ENCODE peak calls at places on chromosome 16, in nine cellular contexts. One of them, this sample, is unnamed.

GRCh38 chr16:66058181-66058580 is 308.3 kb upstream of the CDH5 start:
- DNase-seq in NCI-H774: no peak
- DNase-seq in stromal cell of bone marrow: peak; percentile 57
- DNase-seq in globus pallidus: no peak
- DNase-seq in CD4-positive, alpha-beta T cell: no peak
- DNase-seq in progenitor cell of endocrine pancreas: no peak
- DNase-seq in ELR: no peak
- DNase-seq in WTC11: no peak
- DNase-seq in H54: no peak
- DNase-seq in this sample: no peak

GRCh38 chr16:8832383-8833100 is 34.9 kb downstream of the PMM2 start:
- DNase-seq in WTC11: no peak
- DNase-seq in globus pallidus: no peak
- DNase-seq in progenitor cell of endocrine pancreas: no peak
- DNase-seq in CD4-positive, alpha-beta T cell: no peak
- DNase-seq in H54: no peak
- DNase-seq in stromal cell of bone marrow: no peak
- DNase-seq in ELR: no peak
- DNase-seq in NCI-H774: no peak
- DNase-seq in this sample: no peak

GRCh38 chr16:67579686-67580085 is 17.4 kb downstream of the CTCF start:
- DNase-seq in NCI-H774: no peak
- DNase-seq in stromal cell of bone marrow: no peak
- DNase-seq in globus pallidus: no peak
- DNase-seq in ELR: no peak
- DNase-seq in CD4-positive, alpha-beta T cell: no peak
- DNase-seq in H54: no peak
- DNase-seq in WTC11: no peak
- DNase-seq in progenitor cell of endocrine pancreas: no peak
- DNase-seq in this sample: no peak

GRCh38 chr16:67429799-67430503 is 970 bp upstream of the HSD11B2 start:
- DNase-seq in NCI-H774: no peak
- DNase-seq in globus pallidus: no peak
- DNase-seq in progenitor cell of endocrine pancreas: no peak
- DNase-seq in CD4-positive, alpha-beta T cell: no peak
- DNase-seq in ELR: no peak
- DNase-seq in H54: no peak
- DNase-seq in WTC11: no peak
- DNase-seq in stromal cell of bone marrow: no peak
- DNase-seq in this sample: no peak

GRCh38 chr16:80105160-80105559 is 435.6 kb upstream of the DYNLRB2 start:
- DNase-seq in H54: no peak
- DNase-seq in ELR: peak; percentile 60
- DNase-seq in WTC11: no peak
- DNase-seq in stromal cell of bone marrow: peak; percentile 41
- DNase-seq in CD4-positive, alpha-beta T cell: no peak
- DNase-seq in globus pallidus: no peak
- DNase-seq in progenitor cell of endocrine pancreas: no peak
- DNase-seq in NCI-H774: no peak
- DNase-seq in this sample: no peak

GRCh38 chr16:73049051-73049910 is 1.4 kb upstream of the ZFHX3 start:
- DNase-seq in NCI-H774: no peak
- DNase-seq in progenitor cell of endocrine pancreas: no peak
- DNase-seq in CD4-positive, alpha-beta T cell: no peak
- DNase-seq in ELR: peak; percentile 15
- DNase-seq in H54: no peak
- DNase-seq in stromal cell of bone marrow: no peak
- DNase-seq in globus pallidus: no peak
- DNase-seq in WTC11: no peak
- DNase-seq in this sample: no peak

GRCh38 chr16:81224836-81225235 is 13.7 kb upstream of the BCO1 start:
- DNase-seq in stromal cell of bone marrow: no peak
- DNase-seq in CD4-positive, alpha-beta T cell: no peak
- DNase-seq in WTC11: no peak
- DNase-seq in H54: no peak
- DNase-seq in progenitor cell of endocrine pancreas: no peak
- DNase-seq in NCI-H774: no peak
- DNase-seq in ELR: no peak
- DNase-seq in globus pallidus: no peak
- DNase-seq in this sample: no peak

GRCh38 chr16:12450381-12450780 is 353.3 kb downstream of the CPPED1 start:
- DNase-seq in stromal cell of bone marrow: no peak
- DNase-seq in WTC11: no peak
- DNase-seq in H54: no peak
- DNase-seq in progenitor cell of endocrine pancreas: no peak
- DNase-seq in ELR: no peak
- DNase-seq in globus pallidus: no peak
- DNase-seq in CD4-positive, alpha-beta T cell: no peak
- DNase-seq in NCI-H774: no peak
- DNase-seq in this sample: no peak

GRCh38 chr16:69823831-69824563 is 61.9 kb downstream of the WWP2 start:
- DNase-seq in WTC11: no peak
- DNase-seq in globus pallidus: no peak
- DNase-seq in NCI-H774: no peak
- DNase-seq in CD4-positive, alpha-beta T cell: no peak
- DNase-seq in stromal cell of bone marrow: no peak
- DNase-seq in ELR: no peak
- DNase-seq in H54: no peak
- DNase-seq in progenitor cell of endocrine pancreas: no peak
- DNase-seq in this sample: no peak

GRCh38 chr16:81620029-81620428 is 159.1 kb upstream of the PLCG2 start:
- DNase-seq in stromal cell of bone marrow: no peak
- DNase-seq in NCI-H774: no peak
- DNase-seq in WTC11: no peak
- DNase-seq in progenitor cell of endocrine pancreas: no peak
- DNase-seq in H54: no peak
- DNase-seq in ELR: no peak
- DNase-seq in CD4-positive, alpha-beta T cell: no peak
- DNase-seq in globus pallidus: no peak
- DNase-seq in this sample: no peak

GRCh38 chr16:3964686-3965290 is 84.3 kb upstream of the CREBBP start:
- DNase-seq in stromal cell of bone marrow: no peak
- DNase-seq in progenitor cell of endocrine pancreas: no peak
- DNase-seq in CD4-positive, alpha-beta T cell: no peak
- DNase-seq in globus pallidus: no peak
- DNase-seq in WTC11: no peak
- DNase-seq in ELR: no peak
- DNase-seq in NCI-H774: no peak
- DNase-seq in H54: no peak
- DNase-seq in this sample: no peak

GRCh38 chr16:72043058-72043457 is 11.2 kb upstream of the HP start:
- DNase-seq in progenitor cell of endocrine pancreas: no peak
- DNase-seq in NCI-H774: no peak
- DNase-seq in ELR: no peak
- DNase-seq in globus pallidus: no peak
- DNase-seq in WTC11: no peak
- DNase-seq in CD4-positive, alpha-beta T cell: no peak
- DNase-seq in stromal cell of bone marrow: no peak
- DNase-seq in H54: no peak
- DNase-seq in this sample: no peak

GRCh38 chr16:76879420-76879819 is 311.6 kb upstream of the MON1B start:
- DNase-seq in globus pallidus: no peak
- DNase-seq in NCI-H774: no peak
- DNase-seq in stromal cell of bone marrow: no peak
- DNase-seq in WTC11: no peak
- DNase-seq in ELR: no peak
- DNase-seq in progenitor cell of endocrine pancreas: no peak
- DNase-seq in CD4-positive, alpha-beta T cell: no peak
- DNase-seq in H54: no peak
- DNase-seq in this sample: no peak

GRCh38 chr16:68286153-68287074 is 22.1 kb downstream of the SLC7A6 start:
- DNase-seq in NCI-H774: no peak
- DNase-seq in H54: no peak
- DNase-seq in CD4-positive, alpha-beta T cell: no peak
- DNase-seq in WTC11: no peak
- DNase-seq in globus pallidus: no peak
- DNase-seq in ELR: no peak
- DNase-seq in progenitor cell of endocrine pancreas: no peak
- DNase-seq in stromal cell of bone marrow: no peak
- DNase-seq in this sample: no peak

GRCh38 chr16:70696952-70697600 is 11.2 kb upstream of the MTSS2 start:
- DNase-seq in H54: no peak
- DNase-seq in progenitor cell of endocrine pancreas: no peak
- DNase-seq in stromal cell of bone marrow: no peak
- DNase-seq in CD4-positive, alpha-beta T cell: no peak
- DNase-seq in globus pallidus: no peak
- DNase-seq in WTC11: no peak
- DNase-seq in NCI-H774: no peak
- DNase-seq in ELR: peak; percentile 89
- DNase-seq in this sample: no peak

GRCh38 chr16:27389272-27389961 is 12.6 kb upstream of the IL21R start:
- DNase-seq in H54: no peak
- DNase-seq in globus pallidus: no peak
- DNase-seq in CD4-positive, alpha-beta T cell: no peak
- DNase-seq in ELR: no peak
- DNase-seq in stromal cell of bone marrow: no peak
- DNase-seq in WTC11: no peak
- DNase-seq in NCI-H774: no peak
- DNase-seq in progenitor cell of endocrine pancreas: no peak
- DNase-seq in this sample: no peak

GRCh38 chr16:19502395-19503131 is 19.3 kb downstream of the GDE1 start:
- DNase-seq in NCI-H774: peak; percentile 61
- DNase-seq in progenitor cell of endocrine pancreas: peak; percentile 68
- DNase-seq in WTC11: peak; percentile 79
- DNase-seq in H54: no peak
- DNase-seq in CD4-positive, alpha-beta T cell: peak; percentile 47
- DNase-seq in globus pallidus: peak; percentile 75
- DNase-seq in stromal cell of bone marrow: peak; percentile 62
- DNase-seq in ELR: peak; percentile 71
- DNase-seq in this sample: peak; percentile 78

GRCh38 chr16:14301150-14302030 is 230.3 kb downstream of the MRTFB start:
- DNase-seq in CD4-positive, alpha-beta T cell: no peak
- DNase-seq in progenitor cell of endocrine pancreas: no peak
- DNase-seq in globus pallidus: no peak
- DNase-seq in H54: peak; percentile 49
- DNase-seq in ELR: peak; percentile 55
- DNase-seq in NCI-H774: no peak
- DNase-seq in WTC11: peak; percentile 50
- DNase-seq in stromal cell of bone marrow: no peak
- DNase-seq in this sample: no peak

GRCh38 chr16:89491238-89491869 is 993 bp upstream of the ANKRD11 start:
- DNase-seq in CD4-positive, alpha-beta T cell: no peak
- DNase-seq in globus pallidus: no peak
- DNase-seq in progenitor cell of endocrine pancreas: no peak
- DNase-seq in ELR: peak; percentile 70
- DNase-seq in WTC11: no peak
- DNase-seq in H54: no peak
- DNase-seq in NCI-H774: no peak
- DNase-seq in stromal cell of bone marrow: no peak
- DNase-seq in this sample: no peak

GRCh38 chr16:47815655-47816054 is 340.1 kb downstream of the ABCC12 start:
- DNase-seq in WTC11: no peak
- DNase-seq in ELR: no peak
- DNase-seq in globus pallidus: no peak
- DNase-seq in NCI-H774: no peak
- DNase-seq in CD4-positive, alpha-beta T cell: no peak
- DNase-seq in stromal cell of bone marrow: no peak
- DNase-seq in H54: no peak
- DNase-seq in progenitor cell of endocrine pancreas: no peak
- DNase-seq in this sample: no peak

GRCh38 chr16:70703041-70703834 is 17.4 kb upstream of the MTSS2 start:
- DNase-seq in NCI-H774: no peak
- DNase-seq in progenitor cell of endocrine pancreas: no peak
- DNase-seq in WTC11: peak; percentile 45
- DNase-seq in stromal cell of bone marrow: peak; percentile 79
- DNase-seq in H54: peak; percentile 65
- DNase-seq in ELR: peak; percentile 92
- DNase-seq in CD4-positive, alpha-beta T cell: no peak
- DNase-seq in globus pallidus: no peak
- DNase-seq in this sample: no peak

GRCh38 chr16:74753180-74753579 is 21.4 kb downstream of the FA2H start:
- DNase-seq in H54: no peak
- DNase-seq in CD4-positive, alpha-beta T cell: no peak
- DNase-seq in stromal cell of bone marrow: no peak
- DNase-seq in progenitor cell of endocrine pancreas: no peak
- DNase-seq in ELR: no peak
- DNase-seq in WTC11: no peak
- DNase-seq in globus pallidus: no peak
- DNase-seq in NCI-H774: no peak
- DNase-seq in this sample: no peak

GRCh38 chr16:17386229-17386628 is 84.5 kb downstream of the XYLT1 start:
- DNase-seq in progenitor cell of endocrine pancreas: no peak
- DNase-seq in H54: no peak
- DNase-seq in WTC11: no peak
- DNase-seq in globus pallidus: no peak
- DNase-seq in stromal cell of bone marrow: no peak
- DNase-seq in NCI-H774: no peak
- DNase-seq in CD4-positive, alpha-beta T cell: no peak
- DNase-seq in ELR: no peak
- DNase-seq in this sample: no peak

GRCh38 chr16:82070656-82071369 is 35.8 kb downstream of the HSD17B2 start:
- DNase-seq in NCI-H774: no peak
- DNase-seq in ELR: peak; percentile 65
- DNase-seq in progenitor cell of endocrine pancreas: no peak
- DNase-seq in stromal cell of bone marrow: peak; percentile 32
- DNase-seq in WTC11: no peak
- DNase-seq in globus pallidus: no peak
- DNase-seq in CD4-positive, alpha-beta T cell: no peak
- DNase-seq in H54: peak; percentile 21
- DNase-seq in this sample: no peak

GRCh38 chr16:67882374-67883145 is 2.1 kb upstream of the NRN1L start:
- DNase-seq in stromal cell of bone marrow: no peak
- DNase-seq in H54: no peak
- DNase-seq in progenitor cell of endocrine pancreas: no peak
- DNase-seq in CD4-positive, alpha-beta T cell: no peak
- DNase-seq in WTC11: no peak
- DNase-seq in ELR: no peak
- DNase-seq in NCI-H774: no peak
- DNase-seq in globus pallidus: peak; percentile 96
- DNase-seq in this sample: no peak

GRCh38 chr16:8867483-8868271 is 1.1 kb downstream of the CARHSP1 start:
- DNase-seq in progenitor cell of endocrine pancreas: no peak
- DNase-seq in ELR: no peak
- DNase-seq in WTC11: no peak
- DNase-seq in CD4-positive, alpha-beta T cell: peak; percentile 16
- DNase-seq in stromal cell of bone marrow: no peak
- DNase-seq in H54: no peak
- DNase-seq in NCI-H774: no peak
- DNase-seq in globus pallidus: peak; percentile 58
- DNase-seq in this sample: no peak

GRCh38 chr16:28504707-28505404 is 1.8 kb downstream of the IL27 start:
- DNase-seq in ELR: no peak
- DNase-seq in WTC11: no peak
- DNase-seq in stromal cell of bone marrow: no peak
- DNase-seq in H54: no peak
- DNase-seq in progenitor cell of endocrine pancreas: no peak
- DNase-seq in NCI-H774: no peak
- DNase-seq in globus pallidus: no peak
- DNase-seq in CD4-positive, alpha-beta T cell: no peak
- DNase-seq in this sample: no peak

GRCh38 chr16:51849715-51850114 is 697.2 kb downstream of the TOX3 start:
- DNase-seq in NCI-H774: no peak
- DNase-seq in ELR: no peak
- DNase-seq in WTC11: no peak
- DNase-seq in progenitor cell of endocrine pancreas: no peak
- DNase-seq in CD4-positive, alpha-beta T cell: no peak
- DNase-seq in globus pallidus: no peak
- DNase-seq in stromal cell of bone marrow: no peak
- DNase-seq in H54: no peak
- DNase-seq in this sample: no peak

GRCh38 chr16:7436306-7436705 is 103.7 kb downstream of the RBFOX1 start:
- DNase-seq in ELR: no peak
- DNase-seq in CD4-positive, alpha-beta T cell: no peak
- DNase-seq in H54: no peak
- DNase-seq in stromal cell of bone marrow: no peak
- DNase-seq in globus pallidus: no peak
- DNase-seq in WTC11: no peak
- DNase-seq in NCI-H774: no peak
- DNase-seq in progenitor cell of endocrine pancreas: no peak
- DNase-seq in this sample: no peak

GRCh38 chr16:3026609-3027487 is 3.0 kb downstream of the THOC6 start:
- DNase-seq in ELR: no peak
- DNase-seq in WTC11: peak; percentile 18
- DNase-seq in H54: no peak
- DNase-seq in globus pallidus: no peak
- DNase-seq in stromal cell of bone marrow: no peak
- DNase-seq in CD4-positive, alpha-beta T cell: no peak
- DNase-seq in NCI-H774: no peak
- DNase-seq in progenitor cell of endocrine pancreas: no peak
- DNase-seq in this sample: no peak

GRCh38 chr16:74752756-74753155 is 21.9 kb downstream of the FA2H start:
- DNase-seq in NCI-H774: no peak
- DNase-seq in WTC11: no peak
- DNase-seq in progenitor cell of endocrine pancreas: no peak
- DNase-seq in CD4-positive, alpha-beta T cell: no peak
- DNase-seq in H54: no peak
- DNase-seq in ELR: no peak
- DNase-seq in globus pallidus: no peak
- DNase-seq in stromal cell of bone marrow: no peak
- DNase-seq in this sample: no peak

This sample was measured in type B pancreatic cell.